ENCODE peak calls at places on chromosomes 16 and 17, in nine cellular contexts. B is AG09309; P is left colon; K is KG1; Q is endothelial cell; Y is stimulated activated naive B cell treated with anti-CD40 and anti-IgM and Interleukin-4, amounts not matched to agents 10 μg/mL and 1 μg/mL and 100 μg/mL, for 72 hours; D is pancreas; F is AG09319; A is GF-D8. G is an unnamed sample.

GRCh38 chr17:39057807-39058206 is 90.6 kb upstream of the FBXO47 start:
- DNase-seq in B (no peak), D (no peak), F (no peak), Y (no peak), K (no peak), A (no peak), Q (no peak), P (no peak), G (no peak)

GRCh38 chr17:62791235-62792121 is 16.6 kb downstream of the MARCHF10 start:
- DNase-seq in B (peak), D (no peak), A (no peak), K (peak), F (peak), Y (no peak), P (no peak), Q (no peak), G (no peak)

GRCh38 chr16:30551781-30552180 is 6.4 kb downstream of the ZNF764 start:
- DNase-seq in K (no peak), Y (no peak), P (no peak), B (no peak), A (no peak), F (no peak), Q (no peak), D (no peak), G (no peak)

GRCh38 chr16:86808863-86809444 is 230.6 kb downstream of the FOXL1 start:
- DNase-seq in D (no peak), A (no peak), P (no peak), K (no peak), Q (no peak), Y (no peak), F (no peak), B (no peak), G (no peak)

GRCh38 chr17:82299452-82299851 is 18.0 kb downstream of the CD7 start:
- DNase-seq in A (no peak), K (no peak), Q (no peak), B (no peak), Y (no peak), F (no peak), P (no peak), D (no peak), G (no peak)

GRCh38 chr17:17041018-17041521 is 1.2 kb upstream of the MPRIP start:
- DNase-seq in Y (no peak), P (peak), K (no peak), Q (no peak), A (no peak), F (no peak), B (no peak), D (peak), G (no peak)

GRCh38 chr17:57481901-57482300 is 225.6 kb downstream of the MSI2 start:
- DNase-seq in Y (no peak), P (no peak), D (no peak), B (peak), Q (no peak), K (no peak), A (no peak), F (peak), G (no peak)

GRCh38 chr17:38421224-38421841 is 6.9 kb upstream of the ARHGAP23 start:
- DNase-seq in A (no peak), F (no peak), B (no peak), K (no peak), D (no peak), P (no peak), Q (no peak), Y (no peak), G (no peak)

GRCh38 chr16:81616321-81617020 is 162.6 kb upstream of the PLCG2 start:
- DNase-seq in A (no peak), Y (peak), F (no peak), Q (no peak), B (no peak), K (no peak), D (peak), P (peak), G (no peak)

GRCh38 chr17:949623-950338 is 29.8 kb downstream of the NXN start:
- DNase-seq in P (no peak), K (no peak), Y (no peak), A (no peak), B (no peak), F (no peak), Q (no peak), D (no peak), G (no peak)

GRCh38 chr16:84553873-84554399 is 49.5 kb upstream of the MEAK7 start:
- DNase-seq in P (no peak), Q (no peak), D (no peak), A (no peak), K (no peak), B (no peak), F (no peak), Y (no peak), G (no peak)

GRCh38 chr17:34382586-34383224 is 19.7 kb upstream of the CCL1 start:
- DNase-seq in B (no peak), A (no peak), K (no peak), Q (peak), Y (peak), P (no peak), F (no peak), D (no peak), G (no peak)

GRCh38 chr16:30557397-30557949 is 701 bp downstream of the ZNF764 start:
- DNase-seq in Y (no peak), F (no peak), Q (peak), D (peak), P (no peak), B (no peak), K (no peak), A (no peak), G (no peak)

G was measured in SIG-M5.